ENCODE peak calls at places on chromosomes 2 and 18, in five cellular contexts. C is WERI-Rb-1; X is brain microvascular endothelial cell; H is breast epithelium; T is CD4-positive, alpha-beta memory T cell. E is an unnamed sample.

GRCh38 chr2:109209941-109210340 is 80.9 kb downstream of the SH3RF3 start:
- DNase-seq in C (no peak), X (no peak), H (no peak), T (no peak), E (peak; percentile 28)

GRCh38 chr2:240325006-240325653 is 110.3 kb upstream of the GPC1 start:
- DNase-seq in C (no peak), X (no peak), H (no peak), T (no peak), E (peak; percentile 56)

GRCh38 chr2:131520526-131520925 is 7.2 kb upstream of the CCDC74A start:
- DNase-seq in C (no peak), X (no peak), H (no peak), T (no peak), E (no peak)

GRCh38 chr2:134203175-134203574 is 50.7 kb upstream of the MGAT5 start:
- DNase-seq in C (no peak), X (no peak), H (no peak), T (no peak), E (no peak)

GRCh38 chr18:24080861-24081260 is 58.0 kb upstream of the CABYR start:
- DNase-seq in C (no peak), X (no peak), H (no peak), T (no peak), E (no peak)

GRCh38 chr2:224930124-224930523 is 112.1 kb downstream of the DOCK10 start:
- DNase-seq in C (no peak), X (no peak), H (no peak), T (peak; percentile 63), E (no peak)

GRCh38 chr2:209368924-209369323 is 54.9 kb upstream of the MAP2 start:
- DNase-seq in C (no peak), X (peak; percentile 88), H (peak; percentile 65), T (no peak), E (peak; percentile 87)

GRCh38 chr18:72161686-72162085 is 382.5 kb downstream of the CBLN2 start:
- DNase-seq in C (no peak), X (no peak), H (no peak), T (no peak), E (no peak)

GRCh38 chr2:102376052-102376591 is 20.5 kb downstream of the IL18R1 start:
- DNase-seq in C (no peak), X (no peak), H (no peak), T (no peak), E (no peak)

GRCh38 chr2:233387225-233387624 is 32.9 kb downstream of the DGKD start:
- DNase-seq in C (no peak), X (no peak), H (no peak), T (no peak), E (no peak)

GRCh38 chr2:17752892-17753802 is 463 bp downstream of the SMC6 start:
- DNase-seq in C (peak; percentile 62), X (no peak), H (peak; percentile 53), T (no peak), E (no peak)

GRCh38 chr2:53848062-53848461 is 11.7 kb downstream of the GPR75 start:
- DNase-seq in C (no peak), X (no peak), H (no peak), T (no peak), E (no peak)

GRCh38 chr2:67544286-67544685 is 147.2 kb downstream of the ETAA1 start:
- DNase-seq in C (no peak), X (no peak), H (no peak), T (no peak), E (no peak)

GRCh38 chr2:241892299-241893137 is 23.0 kb downstream of the RTP5 start:
- DNase-seq in C (peak; percentile 78), X (no peak), H (no peak), T (no peak), E (no peak)

GRCh38 chr2:11710210-11710609 is 36.2 kb upstream of the LPIN1 start:
- DNase-seq in C (no peak), X (peak; percentile 87), H (no peak), T (no peak), E (peak; percentile 77)

GRCh38 chr2:151630372-151630771 is 103.9 kb downstream of the NEB start:
- DNase-seq in C (no peak), X (no peak), H (no peak), T (no peak), E (no peak)

GRCh38 chr2:148493822-148494563 is 150.6 kb upstream of the EPC2 start:
- DNase-seq in C (no peak), X (no peak), H (no peak), T (no peak), E (no peak)

GRCh38 chr2:12155308-12156061 is 409.1 kb downstream of the LPIN1 start:
- DNase-seq in C (no peak), X (peak; percentile 72), H (no peak), T (no peak), E (no peak)

GRCh38 chr2:120323214-120323613 is 22.7 kb upstream of the INHBB start:
- DNase-seq in C (no peak), X (no peak), H (no peak), T (no peak), E (peak; percentile 80)

GRCh38 chr2:236338495-236339184 is 74.4 kb upstream of the ASB18 start:
- DNase-seq in C (no peak), X (peak; percentile 50), H (no peak), T (no peak), E (no peak)

GRCh38 chr18:75618146-75618545 is 190.6 kb upstream of the SMIM21 start:
- DNase-seq in C (no peak), X (no peak), H (no peak), T (no peak), E (no peak)

GRCh38 chr2:239626971-239627598 is 226.3 kb upstream of the HDAC4 start:
- DNase-seq in C (no peak), X (no peak), H (no peak), T (no peak), E (no peak)

GRCh38 chr2:80560298-80560697 is 255.7 kb upstream of the LRRTM1 start:
- DNase-seq in C (no peak), X (no peak), H (no peak), T (no peak), E (no peak)

GRCh38 chr2:129742415-129742814 is 237.1 kb upstream of the RAB6C start:
- DNase-seq in C (no peak), X (no peak), H (peak; percentile 28), T (no peak), E (no peak)

GRCh38 chr2:237704476-237705224 is 77.3 kb downstream of the LRRFIP1 start:
- DNase-seq in C (no peak), X (no peak), H (no peak), T (no peak), E (peak; percentile 84)

GRCh38 chr18:12155996-12156395 is 62.4 kb downstream of the ANKRD62 start:
- DNase-seq in C (no peak), X (no peak), H (no peak), T (no peak), E (no peak)

GRCh38 chr2:43612944-43613343 is 17.1 kb upstream of the THADA start:
- DNase-seq in C (no peak), X (no peak), H (no peak), T (no peak), E (no peak)

GRCh38 chr2:72765997-72766609 is 59.7 kb downstream of the EXOC6B start:
- DNase-seq in C (no peak), X (no peak), H (no peak), T (no peak), E (no peak)

GRCh38 chr2:72757177-72757775 is 68.6 kb downstream of the EXOC6B start:
- DNase-seq in C (no peak), X (peak; percentile 93), H (no peak), T (no peak), E (no peak)

GRCh38 chr2:72759755-72760154 is 66.1 kb downstream of the EXOC6B start:
- DNase-seq in C (no peak), X (no peak), H (no peak), T (no peak), E (no peak)

DNA sequence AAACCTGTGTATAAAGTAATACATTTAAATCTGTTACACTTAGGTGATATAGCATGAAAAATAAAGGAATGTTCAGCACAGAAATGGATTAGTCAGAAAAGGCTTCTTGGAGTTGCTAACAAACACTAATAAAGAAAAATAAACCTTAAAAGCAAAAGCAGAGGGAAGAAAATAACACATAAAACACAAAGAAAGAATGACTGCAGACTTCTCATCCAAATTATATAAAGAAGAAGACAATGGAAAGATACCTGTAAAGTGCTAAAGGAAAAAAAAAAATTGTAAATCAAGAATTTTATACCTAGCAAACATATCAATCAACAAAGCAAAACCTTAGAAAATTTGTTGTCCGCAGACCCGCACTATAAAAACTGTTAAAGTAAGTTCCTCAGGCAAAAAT is 63.6 kb downstream of the EXOC6B start:
- DNase-seq in C (no peak), X (no peak), H (no peak), T (no peak), E (no peak)
- H3K27me3 ChIP-seq in C (no peaks in the 10 kb centered on the region), X (no peaks in the 10 kb centered on the region), H (no peaks in the 10 kb centered on the region), T (no peaks in the 10 kb centered on the region), E (no peaks in the 10 kb centered on the region)

GRCh38 chr2:222301296-222301997 is 2.6 kb upstream of the PAX3 start:
- DNase-seq in C (no peak), X (no peak), H (no peak), T (no peak), E (no peak)

GRCh38 chr2:222303045-222303827 is 4.4 kb upstream of the PAX3 start:
- DNase-seq in C (no peak), X (no peak), H (no peak), T (no peak), E (no peak)

GRCh38 chr2:222300725-222301295 is 2.0 kb upstream of the PAX3 start:
- DNase-seq in C (no peak), X (no peak), H (no peak), T (no peak), E (no peak)

GRCh38 chr2:222303828-222304736 is 5.3 kb upstream of the PAX3 start:
- DNase-seq in C (no peak), X (no peak), H (no peak), T (no peak), E (no peak)

GRCh38 chr2:222302178-222303018 is 3.6 kb upstream of the PAX3 start:
- DNase-seq in C (no peak), X (no peak), H (no peak), T (no peak), E (no peak)
- H3K27me3 ChIP-seq in C (peaks cover 75% of the 10 kb centered on the region), X (peaks cover 92% of the 10 kb centered on the region), H (peaks cover 10% of the 10 kb centered on the region), T (peaks cover 96% of the 10 kb centered on the region), E (peaks cover 66% of the 10 kb centered on the region)

GRCh38 chr2:15732341-15733077 is 140.8 kb downstream of the DDX1 start:
- DNase-seq in C (no peak), X (no peak), H (no peak), T (no peak), E (no peak)
- H3K27me3 ChIP-seq in C (no peaks in the 10 kb centered on the region), X (peaks cover 11% of the 10 kb centered on the region), H (no peaks in the 10 kb centered on the region), T (no peaks in the 10 kb centered on the region), E (no peaks in the 10 kb centered on the region)

GRCh38 chr2:176095421-176095820 is 2.9 kb downstream of the HOXD13 start:
- DNase-seq in C (no peak), X (no peak), H (no peak), T (no peak), E (peak; percentile 28)
- H3K27me3 ChIP-seq in C (peaks cover 97% of the 10 kb centered on the region), X (peaks cover 97% of the 10 kb centered on the region), H (peaks cover 31% of the 10 kb centered on the region), T (peaks cover 81% of the 10 kb centered on the region), E (peaks cover 79% of the 10 kb centered on the region)

GRCh38 chr18:57443716-57444115 is 8.5 kb downstream of the ONECUT2 start:
- DNase-seq in C (no peak), X (no peak), H (no peak), T (no peak), E (no peak)
- H3K27me3 ChIP-seq in C (no peaks in the 10 kb centered on the region), X (peaks cover 53% of the 10 kb centered on the region), H (peaks cover 6% of the 10 kb centered on the region), T (peaks cover 15% of the 10 kb centered on the region), E (peaks cover 18% of the 10 kb centered on the region)